ENCODE peak calls at places on chromosomes 16 and 17, in eight cellular contexts. One of them, this sample, is unnamed.

GRCh38 chr17:59688008-59688407 is 19.2 kb downstream of the PTRH2 start:
- DNase-seq in osteoblast: no peak
- DNase-seq in right cardiac atrium: no peak
- DNase-seq in activated T-helper 1 cell treated with anti-CD3 and anti-CD28 coated beads, Interleukin-12 subunit alpha, Interleukin-12 subunit beta, Interleukin-2, Interleukin-4 antibody, amounts not matched to agents 30 ng/mL and 10 ng/mL and 1 ng/mL, durations not matched to agents 14 hours and 24 hours and 36 hours: no peak
- DNase-seq in stimulated activated CD8-positive, alpha-beta memory T cell treated with anti-CD3 and anti-CD28 coated beads, Interleukin-4, amount 100 ng/mL, for 48 hours: no peak
- DNase-seq in ACHN: no peak
- DNase-seq in HTR-8/SVneo: no peak
- DNase-seq in GM12891: no peak
- DNase-seq in this sample: no peak

GRCh38 chr17:19904924-19905323 is 37.2 kb upstream of the ULK2 start:
- DNase-seq in ACHN: no peak
- DNase-seq in activated T-helper 1 cell treated with anti-CD3 and anti-CD28 coated beads, Interleukin-12 subunit alpha, Interleukin-12 subunit beta, Interleukin-2, Interleukin-4 antibody, amounts not matched to agents 30 ng/mL and 10 ng/mL and 1 ng/mL, durations not matched to agents 14 hours and 24 hours and 36 hours: no peak
- DNase-seq in osteoblast: no peak
- DNase-seq in GM12891: no peak
- DNase-seq in right cardiac atrium: peak
- DNase-seq in stimulated activated CD8-positive, alpha-beta memory T cell treated with anti-CD3 and anti-CD28 coated beads, Interleukin-4, amount 100 ng/mL, for 48 hours: no peak
- DNase-seq in HTR-8/SVneo: no peak
- DNase-seq in this sample: no peak

GRCh38 chr16:50390914-50391700 is 22.3 kb upstream of the BRD7 start:
- DNase-seq in HTR-8/SVneo: no peak
- DNase-seq in GM12891: no peak
- DNase-seq in activated T-helper 1 cell treated with anti-CD3 and anti-CD28 coated beads, Interleukin-12 subunit alpha, Interleukin-12 subunit beta, Interleukin-2, Interleukin-4 antibody, amounts not matched to agents 30 ng/mL and 10 ng/mL and 1 ng/mL, durations not matched to agents 14 hours and 24 hours and 36 hours: no peak
- DNase-seq in right cardiac atrium: no peak
- DNase-seq in ACHN: no peak
- DNase-seq in osteoblast: no peak
- DNase-seq in stimulated activated CD8-positive, alpha-beta memory T cell treated with anti-CD3 and anti-CD28 coated beads, Interleukin-4, amount 100 ng/mL, for 48 hours: no peak
- DNase-seq in this sample: no peak

GRCh38 chr17:42055496-42055895 is 5.1 kb upstream of the C17orf113 start:
- DNase-seq in GM12891: no peak
- DNase-seq in osteoblast: no peak
- DNase-seq in right cardiac atrium: no peak
- DNase-seq in ACHN: no peak
- DNase-seq in HTR-8/SVneo: no peak
- DNase-seq in activated T-helper 1 cell treated with anti-CD3 and anti-CD28 coated beads, Interleukin-12 subunit alpha, Interleukin-12 subunit beta, Interleukin-2, Interleukin-4 antibody, amounts not matched to agents 30 ng/mL and 10 ng/mL and 1 ng/mL, durations not matched to agents 14 hours and 24 hours and 36 hours: no peak
- DNase-seq in stimulated activated CD8-positive, alpha-beta memory T cell treated with anti-CD3 and anti-CD28 coated beads, Interleukin-4, amount 100 ng/mL, for 48 hours: no peak
- DNase-seq in this sample: peak

GRCh38 chr16:84959045-84959576 is 52.2 kb downstream of the ZDHHC7 start:
- DNase-seq in stimulated activated CD8-positive, alpha-beta memory T cell treated with anti-CD3 and anti-CD28 coated beads, Interleukin-4, amount 100 ng/mL, for 48 hours: no peak
- DNase-seq in GM12891: no peak
- DNase-seq in activated T-helper 1 cell treated with anti-CD3 and anti-CD28 coated beads, Interleukin-12 subunit alpha, Interleukin-12 subunit beta, Interleukin-2, Interleukin-4 antibody, amounts not matched to agents 30 ng/mL and 10 ng/mL and 1 ng/mL, durations not matched to agents 14 hours and 24 hours and 36 hours: no peak
- DNase-seq in HTR-8/SVneo: no peak
- DNase-seq in ACHN: peak
- DNase-seq in right cardiac atrium: no peak
- DNase-seq in osteoblast: peak
- DNase-seq in this sample: no peak

GRCh38 chr16:86093801-86094750 is 195.1 kb downstream of the IRF8 start:
- DNase-seq in osteoblast: no peak
- DNase-seq in right cardiac atrium: no peak
- DNase-seq in GM12891: no peak
- DNase-seq in activated T-helper 1 cell treated with anti-CD3 and anti-CD28 coated beads, Interleukin-12 subunit alpha, Interleukin-12 subunit beta, Interleukin-2, Interleukin-4 antibody, amounts not matched to agents 30 ng/mL and 10 ng/mL and 1 ng/mL, durations not matched to agents 14 hours and 24 hours and 36 hours: no peak
- DNase-seq in ACHN: no peak
- DNase-seq in HTR-8/SVneo: no peak
- DNase-seq in stimulated activated CD8-positive, alpha-beta memory T cell treated with anti-CD3 and anti-CD28 coated beads, Interleukin-4, amount 100 ng/mL, for 48 hours: no peak
- DNase-seq in this sample: no peak

GRCh38 chr16:27127293-27127692 is 60.6 kb downstream of the C16orf82 start:
- DNase-seq in osteoblast: peak
- DNase-seq in activated T-helper 1 cell treated with anti-CD3 and anti-CD28 coated beads, Interleukin-12 subunit alpha, Interleukin-12 subunit beta, Interleukin-2, Interleukin-4 antibody, amounts not matched to agents 30 ng/mL and 10 ng/mL and 1 ng/mL, durations not matched to agents 14 hours and 24 hours and 36 hours: no peak
- DNase-seq in GM12891: no peak
- DNase-seq in HTR-8/SVneo: no peak
- DNase-seq in stimulated activated CD8-positive, alpha-beta memory T cell treated with anti-CD3 and anti-CD28 coated beads, Interleukin-4, amount 100 ng/mL, for 48 hours: no peak
- DNase-seq in ACHN: no peak
- DNase-seq in right cardiac atrium: no peak
- DNase-seq in this sample: peak

GRCh38 chr17:2949469-2950044 is 113.8 kb downstream of the OR1D5 start:
- DNase-seq in GM12891: no peak
- DNase-seq in osteoblast: peak
- DNase-seq in right cardiac atrium: peak
- DNase-seq in HTR-8/SVneo: no peak
- DNase-seq in activated T-helper 1 cell treated with anti-CD3 and anti-CD28 coated beads, Interleukin-12 subunit alpha, Interleukin-12 subunit beta, Interleukin-2, Interleukin-4 antibody, amounts not matched to agents 30 ng/mL and 10 ng/mL and 1 ng/mL, durations not matched to agents 14 hours and 24 hours and 36 hours: no peak
- DNase-seq in stimulated activated CD8-positive, alpha-beta memory T cell treated with anti-CD3 and anti-CD28 coated beads, Interleukin-4, amount 100 ng/mL, for 48 hours: no peak
- DNase-seq in ACHN: no peak
- DNase-seq in this sample: no peak

GRCh38 chr16:72974142-72974769 is 73.7 kb downstream of the ZFHX3 start:
- DNase-seq in activated T-helper 1 cell treated with anti-CD3 and anti-CD28 coated beads, Interleukin-12 subunit alpha, Interleukin-12 subunit beta, Interleukin-2, Interleukin-4 antibody, amounts not matched to agents 30 ng/mL and 10 ng/mL and 1 ng/mL, durations not matched to agents 14 hours and 24 hours and 36 hours: no peak
- DNase-seq in stimulated activated CD8-positive, alpha-beta memory T cell treated with anti-CD3 and anti-CD28 coated beads, Interleukin-4, amount 100 ng/mL, for 48 hours: no peak
- DNase-seq in osteoblast: no peak
- DNase-seq in right cardiac atrium: no peak
- DNase-seq in GM12891: no peak
- DNase-seq in HTR-8/SVneo: no peak
- DNase-seq in ACHN: no peak
- DNase-seq in this sample: peak